ENCODE peak calls at places on chromosomes 13 and 19, in nine cellular contexts. J is left ventricle myocardium inferior, Q is DND-41, P is endodermal cell, L is breast epithelium, F is uterus, W is colonic mucosa, K is adrenal gland, R is heart left ventricle. N is an unnamed sample.

GRCh38 chr13:109205315-109205714 is 575.9 kb downstream of the MYO16 start:
- DNase-seq in J (no peak), Q (no peak), P (no peak), L (no peak), F (no peak), W (no peak), K (no peak), R (no peak), N (no peak)

GRCh38 chr19:3057275-3057714 is 5.0 kb downstream of the TLE5 start:
- DNase-seq in J (peak), Q (no peak), P (peak), L (peak), F (peak), W (peak), K (peak), R (peak), N (no peak)

GRCh38 chr13:91017031-91017668 is 330.3 kb upstream of the MIR17HG start:
- DNase-seq in J (no peak), Q (peak), P (peak), L (no peak), F (no peak), W (peak), K (no peak), R (no peak), N (no peak)

GRCh38 chr13:50375792-50376191 is 360.5 kb downstream of the KCNRG start:
- DNase-seq in J (no peak), Q (no peak), P (no peak), L (no peak), F (no peak), W (no peak), K (no peak), R (no peak), N (peak)

GRCh38 chr19:8655340-8655709 is 24.9 kb downstream of the NFILZ start:
- DNase-seq in J (no peak), Q (peak), P (no peak), L (no peak), F (no peak), W (no peak), K (no peak), R (no peak), N (no peak)

GRCh38 chr19:58382997-58383603 is 2.3 kb upstream of the ZNF837 start:
- DNase-seq in J (no peak), Q (no peak), P (peak), L (no peak), F (no peak), W (no peak), K (no peak), R (no peak), N (no peak)

GRCh38 chr13:49585220-49586157 is at the start of gene RCBTB1:
- DNase-seq in J (peak), Q (peak), P (peak), L (peak), F (peak), W (peak), K (peak), R (peak), N (peak)

GRCh38 chr13:92172191-92172590 is 773.8 kb downstream of the GPC5 start:
- DNase-seq in J (no peak), Q (no peak), P (no peak), L (no peak), F (no peak), W (no peak), K (no peak), R (no peak), N (no peak)

GRCh38 chr13:50410921-50411712 is 395.9 kb downstream of the KCNRG start:
- DNase-seq in J (no peak), Q (no peak), P (peak), L (no peak), F (peak), W (no peak), K (peak), R (no peak), N (no peak)

GRCh38 chr13:21849323-21849722 is 178.4 kb downstream of the FGF9 start:
- DNase-seq in J (no peak), Q (peak), P (peak), L (no peak), F (no peak), W (no peak), K (peak), R (no peak), N (no peak)

GRCh38 chr13:40191186-40191980 is 475.1 kb downstream of the FOXO1 start:
- DNase-seq in J (no peak), Q (no peak), P (no peak), L (peak), F (no peak), W (no peak), K (no peak), R (no peak), N (no peak)

GRCh38 chr19:6464070-6464873 is at the start of gene CRB3:
- DNase-seq in J (no peak), Q (no peak), P (peak), L (peak), F (no peak), W (peak), K (no peak), R (no peak), N (no peak)

GRCh38 chr19:2983351-2984195 is 6.2 kb downstream of the TLE6 start:
- DNase-seq in J (peak), Q (no peak), P (no peak), L (peak), F (peak), W (peak), K (peak), R (peak), N (no peak)

GRCh38 chr19:2171349-2172145 is 7.8 kb downstream of the DOT1L start:
- DNase-seq in J (peak), Q (peak), P (peak), L (no peak), F (no peak), W (no peak), K (peak), R (peak), N (no peak)

GRCh38 chr19:17219286-17219685 is 4.1 kb downstream of the USE1 start:
- DNase-seq in J (no peak), Q (no peak), P (no peak), L (no peak), F (no peak), W (no peak), K (no peak), R (no peak), N (no peak)

GRCh38 chr13:54185785-54186184 is 1157.2 kb downstream of the OLFM4 start:
- DNase-seq in J (no peak), Q (no peak), P (peak), L (no peak), F (no peak), W (no peak), K (no peak), R (no peak), N (no peak)

GRCh38 chr19:51102991-51103390 is 5.2 kb downstream of the CTU1 start:
- DNase-seq in J (no peak), Q (no peak), P (no peak), L (no peak), F (no peak), W (no peak), K (no peak), R (no peak), N (no peak)

GRCh38 chr13:46893221-46893620 is 3.6 kb downstream of the HTR2A start:
- DNase-seq in J (no peak), Q (no peak), P (no peak), L (no peak), F (no peak), W (no peak), K (no peak), R (no peak), N (no peak)

GRCh38 chr13:28320884-28321574 is 173.9 kb downstream of the FLT1 start:
- DNase-seq in J (no peak), Q (no peak), P (no peak), L (no peak), F (no peak), W (no peak), K (no peak), R (no peak), N (no peak)

GRCh38 chr13:99729745-99730144 is 228.5 kb downstream of the TM9SF2 start:
- DNase-seq in J (no peak), Q (no peak), P (no peak), L (no peak), F (no peak), W (no peak), K (no peak), R (no peak), N (no peak)

GRCh38 chr13:25982908-25983307 is 68.9 kb downstream of the SHISA2 start:
- DNase-seq in J (no peak), Q (no peak), P (no peak), L (no peak), F (no peak), W (no peak), K (no peak), R (no peak), N (no peak)

GRCh38 chr13:102580552-102581169 is 16.1 kb upstream of the TPP2 start:
- DNase-seq in J (no peak), Q (peak), P (peak), L (no peak), F (peak), W (peak), K (no peak), R (no peak), N (no peak)

GRCh38 chr19:12891553-12892021 is 627 bp downstream of the GCDH start:
- DNase-seq in J (no peak), Q (no peak), P (peak), L (no peak), F (no peak), W (no peak), K (no peak), R (no peak), N (no peak)

GRCh38 chr19:49579947-49580263 is 451 bp downstream of the NOSIP start:
- DNase-seq in J (no peak), Q (no peak), P (no peak), L (no peak), F (no peak), W (peak), K (peak), R (no peak), N (no peak)

GRCh38 chr13:73248154-73248553 is 189.3 kb downstream of the KLF5 start:
- DNase-seq in J (no peak), Q (no peak), P (no peak), L (no peak), F (no peak), W (no peak), K (no peak), R (no peak), N (no peak)

GRCh38 chr13:106287351-106287750 is 248.1 kb downstream of the EFNB2 start:
- DNase-seq in J (no peak), Q (no peak), P (no peak), L (no peak), F (no peak), W (no peak), K (no peak), R (no peak), N (no peak)

GRCh38 chr19:18388328-18389094 is 2.6 kb downstream of the GDF15 start:
- DNase-seq in J (peak), Q (peak), P (peak), L (peak), F (peak), W (peak), K (peak), R (peak), N (no peak)

GRCh38 chr19:12796146-12797071 is 5.1 kb downstream of the JUNB start:
- DNase-seq in J (peak), Q (peak), P (peak), L (peak), F (peak), W (peak), K (peak), R (peak), N (no peak)

GRCh38 chr19:18593367-18594095 is 4.9 kb downstream of the REX1BD start:
- DNase-seq in J (no peak), Q (no peak), P (peak), L (no peak), F (peak), W (no peak), K (no peak), R (no peak), N (no peak)

GRCh38 chr19:43634877-43635560 is 4.6 kb downstream of the CADM4 start:
- DNase-seq in J (no peak), Q (no peak), P (peak), L (peak), F (no peak), W (no peak), K (peak), R (no peak), N (no peak)

GRCh38 chr19:43633520-43633919 is 6.1 kb downstream of the CADM4 start:
- DNase-seq in J (no peak), Q (no peak), P (no peak), L (no peak), F (no peak), W (no peak), K (peak), R (no peak), N (no peak)

GRCh38 chr19:43636121-43636683 is 3.4 kb downstream of the CADM4 start:
- DNase-seq in J (no peak), Q (no peak), P (peak), L (peak), F (no peak), W (no peak), K (no peak), R (no peak), N (no peak)

GRCh38 chr19:43634068-43634467 is 5.6 kb downstream of the CADM4 start:
- DNase-seq in J (no peak), Q (no peak), P (no peak), L (peak), F (no peak), W (no peak), K (no peak), R (no peak), N (no peak)

DNA sequence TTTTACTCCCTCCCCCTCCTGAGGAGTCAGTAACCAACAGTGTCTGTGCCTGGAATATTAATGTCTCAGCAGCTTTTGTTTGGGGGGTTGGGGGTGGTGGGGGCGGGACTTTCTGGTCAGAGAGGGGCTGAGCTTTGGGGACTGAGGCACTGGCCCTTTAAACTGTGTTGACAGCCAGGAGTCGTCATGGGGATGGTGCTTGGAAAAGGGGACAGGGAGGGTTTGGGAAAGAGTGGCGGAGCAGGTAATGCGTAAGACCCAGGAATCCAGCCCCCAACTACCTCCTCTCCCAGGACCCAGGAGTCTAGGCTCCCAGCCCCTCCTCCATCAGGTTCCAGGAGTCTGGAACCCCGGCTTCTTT is 5.2 kb downstream of the CADM4 start:
- DNase-seq in J (no peak), Q (no peak), P (peak), L (peak), F (no peak), W (no peak), K (no peak), R (no peak), N (no peak)
- H3K27ac ChIP-seq in J (no peak), Q (no peak), P (peak), L (peak), F (no peak), W (no peak), K (no peak), R (no peak), N (peak)

GRCh38 chr19:38839816-38840582 is 8.4 kb upstream of the ECH1 start:
- DNase-seq in J (no peak), Q (no peak), P (no peak), L (no peak), F (no peak), W (no peak), K (peak), R (no peak), N (no peak)

GRCh38 chr19:38840583-38840968 is 9.0 kb upstream of the ECH1 start:
- DNase-seq in J (no peak), Q (no peak), P (no peak), L (no peak), F (no peak), W (no peak), K (peak), R (no peak), N (no peak)

GRCh38 chr19:38841787-38842438 is 7.9 kb downstream of the HNRNPL start:
- DNase-seq in J (no peak), Q (no peak), P (no peak), L (no peak), F (no peak), W (no peak), K (no peak), R (no peak), N (no peak)

GRCh38 chr19:38842439-38843174 is 7.2 kb downstream of the HNRNPL start:
- DNase-seq in J (no peak), Q (no peak), P (no peak), L (no peak), F (no peak), W (no peak), K (no peak), R (peak), N (no peak)

DNA sequence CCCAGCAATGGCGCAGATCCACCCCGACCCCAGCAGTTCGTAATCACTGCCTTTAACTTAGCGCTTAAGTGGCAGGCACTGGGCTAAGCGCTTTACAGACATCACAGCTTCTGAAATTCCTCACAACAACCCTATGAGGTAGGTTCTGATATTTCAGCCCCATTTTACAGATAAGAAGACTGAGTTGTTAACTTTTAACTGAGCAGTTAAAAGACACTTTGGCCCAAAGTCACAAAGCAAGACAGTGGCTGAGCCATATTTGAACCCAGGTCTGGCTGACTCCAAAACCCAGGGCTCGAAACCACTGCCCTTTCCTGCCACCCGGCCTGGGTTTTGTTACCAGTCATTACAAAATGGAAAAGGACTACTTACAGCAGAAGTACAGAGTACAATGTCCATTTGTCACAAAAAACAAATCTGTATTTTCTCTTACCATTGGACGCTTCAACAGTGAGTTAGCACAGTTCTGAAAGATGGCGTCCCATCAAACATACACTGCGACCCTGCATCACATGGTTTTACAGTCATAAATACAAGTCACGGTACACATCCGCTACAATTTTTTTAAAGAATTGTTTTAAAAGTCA is 8.5 kb downstream of the HNRNPL start:
- DNase-seq in J (no peak), Q (no peak), P (no peak), L (no peak), F (no peak), W (no peak), K (no peak), R (no peak), N (no peak)
- H3K27ac ChIP-seq in J (no peak), Q (no peak), P (no peak), L (peak), F (no peak), W (no peak), K (no peak), R (no peak), N (no peak)

GRCh38 chr13:114061047-114061446 is 71.4 kb downstream of the RASA3 start:
- DNase-seq in J (no peak), Q (no peak), P (no peak), L (no peak), F (no peak), W (no peak), K (no peak), R (no peak), N (no peak)
- H3K27ac ChIP-seq in J (peak), Q (no peak), P (peak), L (no peak), F (peak), W (no peak), K (no peak), R (no peak), N (peak)

GRCh38 chr13:110314516-110315245 is 7.6 kb downstream of the COL4A2 start:
- DNase-seq in J (peak), Q (no peak), P (peak), L (peak), F (no peak), W (no peak), K (no peak), R (peak), N (no peak)
- H3K27ac ChIP-seq in J (peak), Q (no peak), P (no peak), L (no peak), F (peak), W (no peak), K (no peak), R (peak), N (peak)

DNA sequence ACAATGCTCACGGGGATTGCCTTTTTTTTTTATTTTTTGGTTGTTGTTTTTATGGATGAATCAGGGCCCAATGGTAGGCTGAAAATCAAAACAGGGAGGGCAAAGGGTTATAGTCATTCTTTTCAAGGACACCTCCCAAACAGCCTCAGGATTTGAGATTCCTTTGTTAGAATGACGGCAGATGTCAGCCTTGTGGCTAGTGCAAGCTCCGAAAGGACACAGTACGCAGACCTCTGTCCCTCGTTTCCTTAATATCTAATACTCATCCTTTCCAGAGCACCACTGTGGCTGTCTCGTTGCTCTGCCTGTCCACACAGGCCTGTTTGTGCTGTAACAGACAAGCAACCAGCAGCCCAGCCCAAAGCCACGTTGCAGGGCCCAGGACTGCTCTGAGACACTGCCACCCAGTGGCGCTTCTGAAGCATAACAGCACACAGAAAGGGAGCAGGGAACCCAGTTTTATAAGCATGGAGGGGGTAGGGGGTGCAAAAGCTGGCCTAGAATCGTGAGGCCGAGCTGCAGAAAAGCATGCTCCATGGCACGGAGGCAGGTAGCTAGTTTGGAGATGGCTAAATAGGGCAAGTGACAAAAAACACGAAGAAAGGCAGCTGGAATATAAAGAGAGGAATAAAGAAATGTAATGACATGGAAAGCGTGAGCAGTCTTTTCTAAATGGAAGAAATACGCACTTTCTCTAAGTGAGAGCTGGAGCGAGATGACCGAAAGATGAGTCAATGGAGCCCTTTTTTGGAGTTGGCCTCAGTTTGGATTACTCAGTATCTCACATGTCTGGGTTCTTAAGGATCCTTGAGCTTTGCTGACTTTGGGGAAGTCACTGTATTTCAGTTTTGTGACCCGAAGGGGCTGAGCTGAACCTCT is 40.7 kb upstream of the MEDAG start:
- DNase-seq in J (peak), Q (peak), P (peak), L (peak), F (peak), W (peak), K (peak), R (peak), N (no peak)
- H3K27ac ChIP-seq in J (peak), Q (no peak), P (peak), L (peak), F (peak), W (peak), K (peak), R (peak), N (peak)

DNA sequence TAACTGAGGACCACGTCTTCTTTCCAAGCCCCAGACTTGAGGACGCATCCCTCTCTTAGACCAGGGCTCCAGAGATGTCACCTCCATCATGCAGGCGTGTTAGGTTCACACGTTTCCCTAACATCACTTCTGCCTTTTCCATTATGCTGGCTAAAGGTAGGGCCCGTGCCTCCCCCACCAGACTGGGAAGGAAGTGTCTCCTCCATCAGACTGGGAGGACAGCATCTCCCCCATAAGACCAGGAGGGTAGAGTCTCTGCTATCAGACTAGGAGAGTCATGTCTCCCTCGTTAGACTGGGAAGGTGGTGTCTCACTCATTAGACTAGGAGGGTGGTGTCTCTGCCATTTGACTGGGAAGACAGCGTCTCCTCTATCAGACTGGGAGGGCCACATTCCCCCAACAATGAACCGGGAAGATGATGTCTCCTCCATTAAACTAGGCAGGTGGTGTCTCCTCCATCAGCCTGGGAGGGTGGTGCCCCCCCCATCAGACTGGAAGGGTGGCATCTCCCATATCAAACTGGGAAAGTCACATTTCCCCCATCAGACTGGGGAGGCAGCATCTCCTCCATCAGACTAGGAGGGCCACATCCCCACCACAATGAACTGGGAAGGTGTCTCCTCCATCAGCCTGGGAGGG is 18.1 kb upstream of the SPC24 start:
- DNase-seq in J (no peak), Q (no peak), P (no peak), L (no peak), F (no peak), W (no peak), K (no peak), R (no peak), N (no peak)
- H3K27ac ChIP-seq in J (no peak), Q (no peak), P (no peak), L (no peak), F (peak), W (no peak), K (no peak), R (no peak), N (peak)

N was measured in esophagus muscularis mucosa.